ENCODE peak calls at places on chromosomes 12 and 14, in five cellular contexts. One of them, this sample, is unnamed.

GRCh38 chr12:49554266-49554665 is 13.7 kb downstream of the MCRS1 start:
- DNase-seq in body of pancreas: no peak
- DNase-seq in adrenal gland: no peak
- DNase-seq in K562: no peak
- DNase-seq in H9: no peak
- DNase-seq in this sample: no peak

GRCh38 chr14:86510503-86510902 is 980.6 kb downstream of the FLRT2 start:
- DNase-seq in K562: no peak
- DNase-seq in body of pancreas: peak; percentile 12
- DNase-seq in adrenal gland: no peak
- DNase-seq in H9: no peak
- DNase-seq in this sample: no peak

GRCh38 chr14:46920542-46920941 is 269.0 kb upstream of the RPL10L start:
- DNase-seq in H9: no peak
- DNase-seq in adrenal gland: no peak
- DNase-seq in K562: no peak
- DNase-seq in body of pancreas: no peak
- DNase-seq in this sample: no peak

GRCh38 chr12:14614704-14615121 is 47.0 kb upstream of the PLBD1 start:
- DNase-seq in adrenal gland: no peak
- DNase-seq in K562: no peak
- DNase-seq in H9: no peak
- DNase-seq in body of pancreas: no peak
- DNase-seq in this sample: no peak

GRCh38 chr12:75859868-75860267 is 171.7 kb downstream of the PHLDA1 start:
- DNase-seq in H9: no peak
- DNase-seq in K562: no peak
- DNase-seq in adrenal gland: no peak
- DNase-seq in body of pancreas: no peak
- DNase-seq in this sample: no peak

GRCh38 chr12:124085419-124085818 is 112.4 kb downstream of the ZNF664 start:
- DNase-seq in K562: no peak
- DNase-seq in adrenal gland: no peak
- DNase-seq in body of pancreas: no peak
- DNase-seq in H9: no peak
- DNase-seq in this sample: no peak

GRCh38 chr12:63306476-63306875 is 155.5 kb upstream of the AVPR1A start:
- DNase-seq in K562: no peak
- DNase-seq in H9: no peak
- DNase-seq in body of pancreas: no peak
- DNase-seq in adrenal gland: no peak
- DNase-seq in this sample: no peak

GRCh38 chr12:104219908-104220404 is 4.4 kb downstream of the TXNRD1 start:
- DNase-seq in adrenal gland: peak; percentile 78
- DNase-seq in H9: no peak
- DNase-seq in body of pancreas: peak; percentile 35
- DNase-seq in K562: peak; percentile 27
- DNase-seq in this sample: peak; percentile 12

GRCh38 chr12:70292017-70292776 is 49.0 kb downstream of the CNOT2 start:
- DNase-seq in K562: no peak
- DNase-seq in adrenal gland: no peak
- DNase-seq in body of pancreas: no peak
- DNase-seq in H9: no peak
- DNase-seq in this sample: no peak

GRCh38 chr12:25940886-25941285 is 17.6 kb upstream of the RASSF8 start:
- DNase-seq in body of pancreas: no peak
- DNase-seq in adrenal gland: no peak
- DNase-seq in K562: no peak
- DNase-seq in H9: no peak
- DNase-seq in this sample: no peak
- H3K27ac ChIP-seq in body of pancreas: no peak overlapping the region
- H3K27ac ChIP-seq in adrenal gland: no peak overlapping the region
- H3K27ac ChIP-seq in K562: no peak overlapping the region
- H3K27ac ChIP-seq in H9: no peak overlapping the region
- H3K27ac ChIP-seq in this sample: no peak overlapping the region

GRCh38 chr14:24334431-24335271 is at the start of gene ADCY4:
- DNase-seq in body of pancreas: no peak
- DNase-seq in H9: no peak
- DNase-seq in K562: no peak
- DNase-seq in adrenal gland: no peak
- DNase-seq in this sample: no peak

GRCh38 chr14:24337824-24338175 is 2.0 kb downstream of the RIPK3 start:
- DNase-seq in adrenal gland: no peak
- DNase-seq in body of pancreas: no peak
- DNase-seq in K562: no peak
- DNase-seq in H9: no peak
- DNase-seq in this sample: no peak

GRCh38 chr14:24337144-24337823 is 2.4 kb upstream of the ADCY4 start:
- DNase-seq in adrenal gland: no peak
- DNase-seq in K562: no peak
- DNase-seq in body of pancreas: no peak
- DNase-seq in H9: no peak
- DNase-seq in this sample: no peak

GRCh38 chr14:24338843-24339242 is 948 bp downstream of the RIPK3 start:
- DNase-seq in adrenal gland: no peak
- DNase-seq in H9: no peak
- DNase-seq in body of pancreas: no peak
- DNase-seq in K562: no peak
- DNase-seq in this sample: no peak

DNA sequence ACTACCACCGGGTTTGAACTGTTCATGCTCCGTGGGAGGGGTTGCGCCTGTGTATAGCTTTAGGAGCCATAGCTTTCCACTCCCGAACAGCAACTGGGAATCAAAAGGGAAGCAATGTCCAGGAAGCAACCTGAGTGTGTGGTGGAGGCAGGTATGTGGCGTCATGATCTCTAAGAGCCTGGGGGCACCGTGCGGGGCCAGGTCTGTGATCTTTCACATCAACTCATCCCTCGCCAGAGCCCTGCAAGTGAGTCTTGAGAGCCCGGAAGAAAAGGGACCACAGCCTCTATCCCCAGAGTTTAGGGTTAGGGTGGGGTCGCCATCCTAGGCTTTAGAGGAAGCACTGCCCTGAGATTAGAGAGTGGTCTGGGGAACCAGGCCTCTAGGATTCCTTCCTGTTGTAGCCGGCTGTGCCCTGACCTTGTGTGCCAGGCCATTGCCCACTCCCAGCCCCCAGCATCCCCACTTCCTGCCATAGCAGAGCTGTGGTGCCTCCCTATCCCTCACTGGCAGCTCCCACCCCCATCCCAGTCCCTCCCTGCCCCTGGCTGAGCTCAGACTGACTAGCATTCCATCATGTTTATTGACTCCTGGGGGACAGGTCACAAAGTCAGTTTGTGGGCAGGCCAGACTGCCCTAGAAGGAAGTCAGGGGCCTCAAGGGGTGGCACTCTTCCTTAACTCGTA is 733 bp upstream of the ADCY4 start:
- DNase-seq in body of pancreas: no peak
- DNase-seq in H9: no peak
- DNase-seq in adrenal gland: no peak
- DNase-seq in K562: no peak
- DNase-seq in this sample: no peak
- H3K4me1 ChIP-seq in body of pancreas: peaks cover 54% of the 10 kb centered on the region
- H3K4me1 ChIP-seq in H9: no peaks in the 10 kb centered on the region
- H3K4me1 ChIP-seq in adrenal gland: no peaks in the 10 kb centered on the region
- H3K4me1 ChIP-seq in K562: peaks cover 43% of the 10 kb centered on the region
- H3K4me1 ChIP-seq in this sample: peaks cover 5% of the 10 kb centered on the region

GRCh38 chr14:102316746-102317563 is 2.6 kb upstream of the ZNF839 start:
- DNase-seq in H9: peak; percentile 95
- DNase-seq in body of pancreas: peak; percentile 96
- DNase-seq in K562: peak; percentile 83
- DNase-seq in adrenal gland: peak; percentile 94
- DNase-seq in this sample: peak; percentile 93

GRCh38 chr14:102319351-102320032 is at the start of gene ZNF839:
- DNase-seq in K562: peak; percentile 79
- DNase-seq in body of pancreas: peak; percentile 95
- DNase-seq in H9: peak; percentile 90
- DNase-seq in adrenal gland: peak; percentile 95
- DNase-seq in this sample: peak; percentile 89

GRCh38 chr14:102318781-102319276 is 717 bp upstream of the ZNF839 start:
- DNase-seq in K562: no peak
- DNase-seq in adrenal gland: no peak
- DNase-seq in H9: no peak
- DNase-seq in body of pancreas: no peak
- DNase-seq in this sample: no peak

GRCh38 chr14:102316048-102316745 is 3.3 kb upstream of the ZNF839 start:
- DNase-seq in body of pancreas: peak; percentile 33
- DNase-seq in K562: no peak
- DNase-seq in H9: no peak
- DNase-seq in adrenal gland: peak; percentile 61
- DNase-seq in this sample: peak; percentile 28

GRCh38 chr14:102317564-102318248 is 1.8 kb upstream of the ZNF839 start:
- DNase-seq in H9: no peak
- DNase-seq in K562: no peak
- DNase-seq in body of pancreas: no peak
- DNase-seq in adrenal gland: peak; percentile 50
- DNase-seq in this sample: no peak
- TF ChIP-seq CTCF in H9: peak; percentile 17
- TF ChIP-seq CTCF in K562: peak; percentile 32
- TF ChIP-seq CTCF in body of pancreas: no peak
- TF ChIP-seq CTCF in adrenal gland: no peak
- TF ChIP-seq CTCF in this sample: no peak

DNA sequence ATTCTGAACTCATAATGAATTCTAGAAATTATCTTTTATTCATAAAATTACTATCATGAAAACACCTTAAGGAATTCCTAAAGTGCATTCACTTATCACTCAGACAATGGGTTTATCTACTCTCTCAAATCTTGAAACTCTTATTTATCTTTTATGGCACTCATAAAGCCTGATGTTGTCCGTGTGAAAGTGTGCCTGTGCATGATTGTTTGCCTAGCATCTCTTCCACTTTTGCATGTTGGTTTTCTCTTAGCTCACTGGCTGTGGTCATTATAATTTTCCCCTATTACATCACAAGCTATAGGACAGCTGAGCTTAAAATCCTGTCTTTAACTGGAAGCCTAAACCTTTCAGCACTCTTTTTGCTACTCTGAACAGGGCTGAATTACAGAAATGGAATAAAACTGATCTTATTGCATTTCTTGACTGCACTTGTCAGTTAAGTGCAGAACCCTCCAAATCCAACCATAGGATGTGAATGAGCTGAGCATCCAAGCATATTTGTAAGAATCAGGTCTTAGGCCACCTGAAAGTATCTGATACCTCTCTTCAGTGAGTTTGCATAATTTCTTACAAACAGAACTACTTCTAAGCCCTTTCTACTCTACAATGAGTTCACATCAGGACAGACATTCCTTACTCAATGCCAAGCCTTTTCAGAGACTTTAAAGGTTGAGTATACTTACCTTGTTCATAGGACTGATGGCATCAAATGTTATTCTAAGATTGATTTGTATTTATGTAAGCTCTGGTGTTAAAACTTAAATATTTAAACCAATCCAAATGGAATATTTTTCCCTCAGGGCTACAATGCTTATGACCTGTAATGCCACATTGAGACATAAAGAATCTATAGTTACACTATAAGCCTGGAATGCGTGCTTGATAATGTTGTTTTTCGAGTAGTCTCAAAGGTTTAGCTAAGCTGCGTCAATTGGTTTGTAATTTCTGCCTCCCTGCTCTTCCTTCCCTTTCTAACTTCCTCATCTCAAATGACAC is 221.3 kb upstream of the KITLG start:
- DNase-seq in H9: no peak
- DNase-seq in adrenal gland: no peak
- DNase-seq in K562: no peak
- DNase-seq in body of pancreas: no peak
- DNase-seq in this sample: no peak
- H3K27ac ChIP-seq in H9: no peak overlapping the region
- H3K27ac ChIP-seq in adrenal gland: no peak overlapping the region
- H3K27ac ChIP-seq in K562: no peak overlapping the region
- H3K27ac ChIP-seq in body of pancreas: no peak overlapping the region
- H3K27ac ChIP-seq in this sample: no peak overlapping the region

GRCh38 chr12:68370006-68370590 is 37.9 kb upstream of the MDM1 start:
- DNase-seq in body of pancreas: no peak
- DNase-seq in adrenal gland: no peak
- DNase-seq in H9: no peak
- DNase-seq in K562: peak; percentile 23
- DNase-seq in this sample: no peak

GRCh38 chr12:68367903-68368302 is 35.7 kb upstream of the MDM1 start:
- DNase-seq in body of pancreas: no peak
- DNase-seq in K562: no peak
- DNase-seq in H9: no peak
- DNase-seq in adrenal gland: no peak
- DNase-seq in this sample: no peak

GRCh38 chr12:68370667-68371066 is 38.5 kb upstream of the MDM1 start:
- DNase-seq in body of pancreas: no peak
- DNase-seq in adrenal gland: no peak
- DNase-seq in K562: no peak
- DNase-seq in H9: no peak
- DNase-seq in this sample: no peak

GRCh38 chr12:68367136-68367535 is 35.0 kb upstream of the MDM1 start:
- DNase-seq in body of pancreas: no peak
- DNase-seq in H9: no peak
- DNase-seq in adrenal gland: no peak
- DNase-seq in K562: no peak
- DNase-seq in this sample: no peak

DNA sequence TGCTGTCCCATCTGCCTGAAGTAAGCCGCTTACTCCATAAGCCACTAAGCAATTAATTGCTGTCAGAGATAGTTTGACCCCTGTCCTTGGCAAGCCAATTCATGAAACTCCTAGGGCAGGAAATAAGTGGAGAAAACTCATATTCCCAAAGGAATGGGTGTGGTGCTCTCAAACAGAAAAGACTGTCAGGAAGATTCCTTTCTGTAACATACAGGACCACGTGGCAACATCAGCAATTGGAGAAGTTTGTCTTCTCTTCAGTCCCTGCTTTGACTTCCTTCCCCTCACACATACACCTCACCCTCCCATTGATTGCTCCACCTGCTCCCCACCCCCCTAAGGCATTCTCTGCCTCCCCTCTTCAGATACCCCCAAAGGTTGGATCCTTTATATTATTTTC is 36.2 kb upstream of the MDM1 start:
- DNase-seq in body of pancreas: no peak
- DNase-seq in K562: no peak
- DNase-seq in H9: no peak
- DNase-seq in adrenal gland: no peak
- DNase-seq in this sample: no peak
- H3K4me1 ChIP-seq in body of pancreas: peaks cover 4% of the 10 kb centered on the region
- H3K4me1 ChIP-seq in K562: peaks cover 17% of the 10 kb centered on the region
- H3K4me1 ChIP-seq in H9: no peaks in the 10 kb centered on the region
- H3K4me1 ChIP-seq in adrenal gland: peaks cover 6% of the 10 kb centered on the region
- H3K4me1 ChIP-seq in this sample: peaks cover 4% of the 10 kb centered on the region

GRCh38 chr12:2641761-2642160 is 153.0 kb upstream of the FKBP4 start:
- DNase-seq in adrenal gland: no peak
- DNase-seq in K562: no peak
- DNase-seq in H9: no peak
- DNase-seq in body of pancreas: no peak
- DNase-seq in this sample: no peak

GRCh38 chr12:2640709-2641108 is 154.1 kb upstream of the FKBP4 start:
- DNase-seq in body of pancreas: no peak
- DNase-seq in H9: peak; percentile 56
- DNase-seq in K562: no peak
- DNase-seq in adrenal gland: peak; percentile 80
- DNase-seq in this sample: no peak

GRCh38 chr12:2642176-2642892 is 152.4 kb upstream of the FKBP4 start:
- DNase-seq in H9: no peak
- DNase-seq in body of pancreas: no peak
- DNase-seq in K562: no peak
- DNase-seq in adrenal gland: no peak
- DNase-seq in this sample: no peak

GRCh38 chr12:2640281-2640680 is 154.5 kb upstream of the FKBP4 start:
- DNase-seq in adrenal gland: no peak
- DNase-seq in H9: no peak
- DNase-seq in K562: no peak
- DNase-seq in body of pancreas: no peak
- DNase-seq in this sample: no peak

GRCh38 chr12:2641209-2641608 is 153.6 kb upstream of the FKBP4 start:
- DNase-seq in adrenal gland: peak; percentile 59
- DNase-seq in H9: peak; percentile 82
- DNase-seq in body of pancreas: no peak
- DNase-seq in K562: peak; percentile 45
- DNase-seq in this sample: no peak
- TF ChIP-seq CTCF in adrenal gland: no peak
- TF ChIP-seq CTCF in H9: peak; percentile 70
- TF ChIP-seq CTCF in body of pancreas: no peak
- TF ChIP-seq CTCF in K562: peak; percentile 50
- TF ChIP-seq CTCF in this sample: no peak